ENCODE peak calls at places on chromosome 1, in five cellular contexts. V, L, E, P and R are unnamed samples.

GRCh38 chr1:229127301-229127700 is 143.6 kb upstream of the RAB4A start:
- DNase-seq in V (no peak), L (no peak), E (no peak), P (peak; percentile 8), R (no peak)

GRCh38 chr1:183106166-183106565 is 79.9 kb upstream of the LAMC2 start:
- DNase-seq in V (no peak), L (no peak), E (no peak), P (no peak), R (no peak)

GRCh38 chr1:13832100-13832499 is 132.1 kb downstream of the PRDM2 start:
- DNase-seq in V (no peak), L (no peak), E (no peak), P (no peak), R (no peak)

GRCh38 chr1:207898260-207898659 is 12.7 kb downstream of the CD34 start:
- DNase-seq in V (no peak), L (no peak), E (no peak), P (no peak), R (no peak)

GRCh38 chr1:232974971-232975370 is 24.6 kb downstream of the NTPCR start:
- DNase-seq in V (no peak), L (no peak), E (no peak), P (no peak), R (no peak)

GRCh38 chr1:70528591-70529333 is 117.7 kb downstream of the CTH start:
- DNase-seq in V (no peak), L (no peak), E (peak; percentile 33), P (no peak), R (peak; percentile 25)

GRCh38 chr1:46202975-46203737 is at the start of gene LURAP1:
- DNase-seq in V (no peak), L (no peak), E (no peak), P (peak; percentile 30), R (no peak)

GRCh38 chr1:84303154-84303830 is 1.8 kb downstream of the SAMD13 start:
- DNase-seq in V (no peak), L (no peak), E (no peak), P (no peak), R (no peak)